ENCODE peak calls at places on chromosome 5, in four cellular contexts. One of them, this sample, is unnamed.

GRCh38 chr5:172939045-172939444 is 20.2 kb upstream of the RPL26L1 start:
- DNase-seq in esophagus squamous epithelium: no peak
- DNase-seq in HCT116: peak; percentile 26
- DNase-seq in sigmoid colon: no peak
- DNase-seq in this sample: no peak

GRCh38 chr5:14373685-14374084 is 207.9 kb upstream of the OTULINL start:
- DNase-seq in esophagus squamous epithelium: no peak
- DNase-seq in HCT116: no peak
- DNase-seq in sigmoid colon: no peak
- DNase-seq in this sample: no peak

GRCh38 chr5:81829242-81829641 is 78.3 kb upstream of the SSBP2 start:
- DNase-seq in esophagus squamous epithelium: no peak
- DNase-seq in HCT116: no peak
- DNase-seq in sigmoid colon: no peak
- DNase-seq in this sample: no peak

GRCh38 chr5:98095072-98095471 is 678.4 kb upstream of the RGMB start:
- DNase-seq in esophagus squamous epithelium: no peak
- DNase-seq in HCT116: no peak
- DNase-seq in sigmoid colon: no peak
- DNase-seq in this sample: no peak

GRCh38 chr5:58980890-58981289 is 398.0 kb downstream of the RAB3C start:
- DNase-seq in esophagus squamous epithelium: no peak
- DNase-seq in HCT116: no peak
- DNase-seq in sigmoid colon: no peak
- DNase-seq in this sample: no peak

GRCh38 chr5:45454114-45454513 is 242.1 kb downstream of the HCN1 start:
- DNase-seq in esophagus squamous epithelium: no peak
- DNase-seq in HCT116: peak; percentile 34
- DNase-seq in sigmoid colon: no peak
- DNase-seq in this sample: no peak

GRCh38 chr5:30100148-30100547 is 1093.3 kb upstream of the CDH6 start:
- DNase-seq in esophagus squamous epithelium: no peak
- DNase-seq in HCT116: no peak
- DNase-seq in sigmoid colon: no peak
- DNase-seq in this sample: no peak

GRCh38 chr5:44862808-44863207 is 54.1 kb downstream of the MRPS30 start:
- DNase-seq in esophagus squamous epithelium: no peak
- DNase-seq in HCT116: peak; percentile 41
- DNase-seq in sigmoid colon: no peak
- DNase-seq in this sample: no peak

GRCh38 chr5:150035139-150035893 is 34.8 kb downstream of the HMGXB3 start:
- DNase-seq in esophagus squamous epithelium: no peak
- DNase-seq in HCT116: no peak
- DNase-seq in sigmoid colon: no peak
- DNase-seq in this sample: no peak

GRCh38 chr5:102223542-102224444 is 72.3 kb downstream of the SLCO4C1 start:
- DNase-seq in esophagus squamous epithelium: no peak
- DNase-seq in HCT116: peak; percentile 41
- DNase-seq in sigmoid colon: no peak
- DNase-seq in this sample: no peak

GRCh38 chr5:65032250-65032649 is 263.5 kb downstream of the CWC27 start:
- DNase-seq in esophagus squamous epithelium: no peak
- DNase-seq in HCT116: no peak
- DNase-seq in sigmoid colon: no peak
- DNase-seq in this sample: no peak

GRCh38 chr5:111983459-111983858 is 226.5 kb upstream of the NREP start:
- DNase-seq in esophagus squamous epithelium: no peak
- DNase-seq in HCT116: no peak
- DNase-seq in sigmoid colon: no peak
- DNase-seq in this sample: no peak

GRCh38 chr5:57626703-57627102 is 144.1 kb upstream of the ACTBL2 start:
- DNase-seq in esophagus squamous epithelium: no peak
- DNase-seq in HCT116: no peak
- DNase-seq in sigmoid colon: no peak
- DNase-seq in this sample: no peak

GRCh38 chr5:27458318-27458717 is 419.9 kb upstream of the CDH9 start:
- DNase-seq in esophagus squamous epithelium: no peak
- DNase-seq in HCT116: no peak
- DNase-seq in sigmoid colon: no peak
- DNase-seq in this sample: no peak

GRCh38 chr5:65760504-65761275 is 38.7 kb downstream of the NLN start:
- DNase-seq in esophagus squamous epithelium: no peak
- DNase-seq in HCT116: no peak
- DNase-seq in sigmoid colon: no peak
- DNase-seq in this sample: no peak

GRCh38 chr5:67310740-67311139 is 114.1 kb upstream of the CD180 start:
- DNase-seq in esophagus squamous epithelium: no peak
- DNase-seq in HCT116: no peak
- DNase-seq in sigmoid colon: no peak
- DNase-seq in this sample: no peak

GRCh38 chr5:142677212-142677611 is 8.7 kb downstream of the FGF1 start:
- DNase-seq in esophagus squamous epithelium: no peak
- DNase-seq in HCT116: no peak
- DNase-seq in sigmoid colon: no peak
- DNase-seq in this sample: no peak

GRCh38 chr5:152404494-152404893 is 585 bp downstream of the NMUR2 start:
- DNase-seq in esophagus squamous epithelium: no peak
- DNase-seq in HCT116: no peak
- DNase-seq in sigmoid colon: no peak
- DNase-seq in this sample: no peak

GRCh38 chr5:175538576-175538975 is 60.2 kb downstream of the SFXN1 start:
- DNase-seq in esophagus squamous epithelium: no peak
- DNase-seq in HCT116: no peak
- DNase-seq in sigmoid colon: no peak
- DNase-seq in this sample: no peak

GRCh38 chr5:59019078-59019477 is 436.2 kb downstream of the RAB3C start:
- DNase-seq in esophagus squamous epithelium: no peak
- DNase-seq in HCT116: no peak
- DNase-seq in sigmoid colon: no peak
- DNase-seq in this sample: no peak

GRCh38 chr5:115685966-115686691 is 60.3 kb upstream of the TMED7 start:
- DNase-seq in esophagus squamous epithelium: no peak
- DNase-seq in HCT116: no peak
- DNase-seq in sigmoid colon: peak; percentile 66
- DNase-seq in this sample: no peak

GRCh38 chr5:103259705-103260355 is 1.3 kb downstream of the MACIR start:
- DNase-seq in esophagus squamous epithelium: no peak
- DNase-seq in HCT116: no peak
- DNase-seq in sigmoid colon: peak; percentile 65
- DNase-seq in this sample: no peak

GRCh38 chr5:82358454-82358853 is 80.3 kb upstream of the RPS23 start:
- DNase-seq in esophagus squamous epithelium: no peak
- DNase-seq in HCT116: no peak
- DNase-seq in sigmoid colon: no peak
- DNase-seq in this sample: no peak

GRCh38 chr5:40599676-40600075 is 80.0 kb upstream of the PTGER4 start:
- DNase-seq in esophagus squamous epithelium: no peak
- DNase-seq in HCT116: no peak
- DNase-seq in sigmoid colon: no peak
- DNase-seq in this sample: no peak

DNA sequence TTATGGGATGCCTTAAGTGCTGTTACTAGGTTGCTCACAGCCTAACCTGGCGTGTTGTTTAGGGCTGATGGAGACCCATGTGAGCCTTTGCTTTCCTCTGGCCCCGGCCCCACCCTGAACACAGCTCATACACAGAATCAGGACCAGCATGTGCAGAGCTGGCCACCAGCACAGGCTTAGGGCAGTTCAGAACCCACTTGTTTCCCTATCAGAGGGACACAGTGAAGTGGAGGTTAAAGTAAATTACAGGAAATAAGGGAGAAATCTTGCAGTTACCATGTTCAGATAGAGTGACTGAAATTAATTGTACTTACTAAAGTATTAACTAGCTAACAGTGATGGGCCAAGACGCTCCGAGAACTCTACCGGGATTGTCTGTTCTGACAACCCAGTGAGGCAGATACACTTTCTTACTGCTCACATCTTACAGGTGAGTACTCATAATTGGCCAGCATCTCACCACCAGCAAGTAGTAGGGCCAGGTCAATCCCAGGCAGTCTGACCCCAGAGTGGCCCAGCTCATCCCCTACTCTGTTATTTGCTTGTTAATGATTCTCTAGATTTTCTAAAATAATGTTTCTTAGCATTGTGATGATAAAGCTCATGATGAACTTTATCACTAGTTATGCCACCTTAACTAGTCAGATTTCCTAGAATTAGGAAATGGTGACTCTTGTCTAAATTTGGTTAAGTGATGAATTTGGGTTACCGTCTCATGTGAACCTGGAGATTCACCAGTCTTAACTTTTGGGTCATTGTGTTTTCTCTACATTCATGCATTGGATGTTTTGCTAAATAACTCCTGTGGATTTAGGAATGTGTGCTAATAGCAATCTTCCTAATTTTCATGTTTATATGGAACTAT is 15.4 kb downstream of the CCT5 start:
- DNase-seq in esophagus squamous epithelium: no peak
- DNase-seq in HCT116: no peak
- DNase-seq in sigmoid colon: no peak
- DNase-seq in this sample: no peak
- TF ChIP-seq POLR2A in esophagus squamous epithelium: no peak
- TF ChIP-seq POLR2A in HCT116: no peak
- TF ChIP-seq POLR2A in sigmoid colon: no peak
- TF ChIP-seq POLR2A in this sample: no peak

DNA sequence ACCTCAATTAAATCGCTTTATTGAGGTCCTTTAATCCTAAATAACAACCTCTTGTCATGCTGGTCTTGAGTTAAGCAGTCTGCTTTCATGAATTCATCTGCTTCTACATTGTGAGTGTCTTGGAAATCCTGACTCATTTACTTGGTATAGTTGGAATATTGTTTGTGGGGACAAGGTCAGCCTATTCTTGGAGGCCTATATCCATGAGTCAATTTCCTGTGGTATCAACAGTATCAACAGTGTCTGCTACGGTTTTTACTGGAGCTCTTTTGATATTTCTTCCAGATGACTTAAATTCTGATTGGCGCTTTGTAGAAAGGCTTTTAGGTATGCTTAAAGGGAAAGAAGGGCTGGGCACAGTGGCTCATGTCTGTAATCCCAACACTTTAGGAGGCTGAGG is 71.2 kb upstream of the PARP8 start:
- DNase-seq in esophagus squamous epithelium: no peak
- DNase-seq in HCT116: peak; percentile 69
- DNase-seq in sigmoid colon: no peak
- DNase-seq in this sample: no peak
- H3K27me3 ChIP-seq in esophagus squamous epithelium: no peaks in the 10 kb centered on the region
- H3K27me3 ChIP-seq in HCT116: no peaks in the 10 kb centered on the region
- H3K27me3 ChIP-seq in sigmoid colon: no peaks in the 10 kb centered on the region
- H3K27me3 ChIP-seq in this sample: no peaks in the 10 kb centered on the region

GRCh38 chr5:61162010-61162831 is at the start of gene SMIM15:
- DNase-seq in esophagus squamous epithelium: peak; percentile 43
- DNase-seq in HCT116: peak; percentile 79
- DNase-seq in sigmoid colon: peak; percentile 93
- DNase-seq in this sample: no peak
- TF ChIP-seq POLR2A in esophagus squamous epithelium: peak; percentile 10
- TF ChIP-seq POLR2A in HCT116: peak; percentile 59
- TF ChIP-seq POLR2A in sigmoid colon: peak; percentile 49
- TF ChIP-seq POLR2A in this sample: no peak

GRCh38 chr5:137370511-137371071 is 128.5 kb downstream of the SPOCK1 start:
- DNase-seq in esophagus squamous epithelium: no peak
- DNase-seq in HCT116: no peak
- DNase-seq in sigmoid colon: no peak
- DNase-seq in this sample: no peak
- H3K27me3 ChIP-seq in esophagus squamous epithelium: peaks cover 7% of the 10 kb centered on the region
- H3K27me3 ChIP-seq in HCT116: peaks cover 57% of the 10 kb centered on the region
- H3K27me3 ChIP-seq in sigmoid colon: no peaks in the 10 kb centered on the region
- H3K27me3 ChIP-seq in this sample: no peaks in the 10 kb centered on the region

GRCh38 chr5:179823937-179824744 is 3.4 kb downstream of the SQSTM1 start:
- DNase-seq in esophagus squamous epithelium: no peak
- DNase-seq in HCT116: no peak
- DNase-seq in sigmoid colon: peak; percentile 61
- DNase-seq in this sample: no peak

GRCh38 chr5:179820483-179821297 is at the start of gene SQSTM1:
- DNase-seq in esophagus squamous epithelium: no peak
- DNase-seq in HCT116: no peak
- DNase-seq in sigmoid colon: peak; percentile 91
- DNase-seq in this sample: no peak

GRCh38 chr5:179822059-179822432 is 1.3 kb downstream of the SQSTM1 start:
- DNase-seq in esophagus squamous epithelium: no peak
- DNase-seq in HCT116: no peak
- DNase-seq in sigmoid colon: no peak
- DNase-seq in this sample: no peak

GRCh38 chr5:179821298-179822058 is 773 bp downstream of the SQSTM1 start:
- DNase-seq in esophagus squamous epithelium: peak; percentile 71
- DNase-seq in HCT116: peak; percentile 81
- DNase-seq in sigmoid colon: peak; percentile 99
- DNase-seq in this sample: no peak

GRCh38 chr5:179822444-179822990 is 1.8 kb downstream of the SQSTM1 start:
- DNase-seq in esophagus squamous epithelium: no peak
- DNase-seq in HCT116: no peak
- DNase-seq in sigmoid colon: peak; percentile 66
- DNase-seq in this sample: no peak
- TF ChIP-seq POLR2A in esophagus squamous epithelium: no peak
- TF ChIP-seq POLR2A in HCT116: no peak
- TF ChIP-seq POLR2A in sigmoid colon: no peak
- TF ChIP-seq POLR2A in this sample: no peak